ENCODE peak calls at places on chromosomes 5 and 9, in six cellular contexts. E is HT-29; T is NCI-H1694 treated with DMSO at 0.1 percent for 48 hours; C is left cardiac atrium; A is DMS153; O is activated CD8-positive, alpha-beta memory T cell treated with anti-CD3 and anti-CD28 coated beads, Interleukin-2, amount 50 U/mL, for 48 hours. X is an unnamed sample.

GRCh38 chr9:32524558-32525461 is 1.2 kb downstream of the RIGI start:
- DNase-seq in E (peak), T (no peak), C (no peak), A (peak), O (peak), X (peak)

GRCh38 chr9:128768581-128768980 is 3.1 kb downstream of the ZER1 start:
- DNase-seq in E (no peak), T (no peak), C (no peak), A (no peak), O (no peak), X (no peak)

GRCh38 chr9:134066923-134067851 is 639 bp downstream of the BRD3 start:
- DNase-seq in E (no peak), T (no peak), C (no peak), A (no peak), O (peak), X (peak)

GRCh38 chr9:37410969-37411785 is 11.3 kb upstream of the GRHPR start:
- DNase-seq in E (no peak), T (no peak), C (no peak), A (no peak), O (peak), X (no peak)

GRCh38 chr5:125408582-125409069 is 662.2 kb upstream of the ZNF608 start:
- DNase-seq in E (peak), T (no peak), C (peak), A (peak), O (no peak), X (no peak)

GRCh38 chr5:67678594-67678993 is 482.0 kb upstream of the CD180 start:
- DNase-seq in E (no peak), T (no peak), C (no peak), A (no peak), O (no peak), X (no peak)

GRCh38 chr5:4676934-4677333 is 463.2 kb upstream of the ADAMTS16 start:
- DNase-seq in E (no peak), T (no peak), C (no peak), A (no peak), O (no peak), X (no peak)

GRCh38 chr9:33453286-33453882 is 6.0 kb upstream of the AQP3 start:
- DNase-seq in E (no peak), T (no peak), C (no peak), A (no peak), O (no peak), X (no peak)

GRCh38 chr9:21031091-21031817 is at the start of gene HACD4:
- DNase-seq in E (no peak), T (no peak), C (peak), A (peak), O (peak), X (peak)

X was measured in NCI-H774.